ENCODE peak calls at places on chromosome 4, in six cellular contexts. H, K, T, I, G and P are unnamed samples.

GRCh38 chr4:128583753-128584712 is 225.5 kb upstream of the JADE1 start:
- DNase-seq in G (no peak), I (no peak), H (no peak), K (peak; percentile 73), T (no peak), P (no peak)

GRCh38 chr4:187251896-187252295 is 528.2 kb upstream of the FAT1 start:
- DNase-seq in H (peak; percentile 67), I (peak; percentile 18), T (no peak), G (no peak), K (no peak), P (no peak)

GRCh38 chr4:128379860-128380259 is 92.2 kb upstream of the PGRMC2 start:
- DNase-seq in T (peak; percentile 56), I (peak; percentile 49), H (peak; percentile 14), G (no peak), K (peak; percentile 66), P (peak; percentile 41)

GRCh38 chr4:15805583-15806517 is 27.7 kb downstream of the CD38 start:
- DNase-seq in H (peak; percentile 57), G (peak; percentile 47), I (peak; percentile 63), K (no peak), T (peak; percentile 28), P (no peak)

GRCh38 chr4:120769227-120769626 is 153.3 kb downstream of the PRDM5 start:
- DNase-seq in H (peak; percentile 92), G (no peak), T (no peak), I (peak; percentile 96), K (no peak), P (no peak)

GRCh38 chr4:111847256-111848108 is 297.8 kb upstream of the FAM241A start:
- DNase-seq in G (no peak), H (no peak), T (no peak), I (no peak), K (no peak), P (no peak)

GRCh38 chr4:158302076-158302866 is 92.0 kb downstream of the TMEM144 start:
- DNase-seq in K (no peak), H (peak; percentile 22), I (peak; percentile 80), T (no peak), G (no peak), P (no peak)

GRCh38 chr4:189507060-189507459 is 433.6 kb upstream of the FRG1 start:
- DNase-seq in I (no peak), T (no peak), K (no peak), H (no peak), G (no peak), P (no peak)

GRCh38 chr4:160493206-160493605 is 1390.3 kb downstream of the RAPGEF2 start:
- DNase-seq in H (no peak), K (no peak), G (no peak), I (no peak), T (no peak), P (no peak)

GRCh38 chr4:835148-836002 is 9.4 kb upstream of the CPLX1 start:
- DNase-seq in H (no peak), I (no peak), G (no peak), K (peak; percentile 79), T (no peak), P (no peak)

GRCh38 chr4:10554694-10555093 is 97.5 kb upstream of the ZNF518B start:
- DNase-seq in K (no peak), G (peak; percentile 69), T (peak; percentile 56), I (peak; percentile 59), H (peak; percentile 69), P (peak; percentile 37)

GRCh38 chr4:57157611-57158137 is 47.5 kb upstream of the IGFBP7 start:
- DNase-seq in T (no peak), K (no peak), I (no peak), H (no peak), G (no peak), P (no peak)

GRCh38 chr4:6331018-6331417 is 61.4 kb downstream of the WFS1 start:
- DNase-seq in G (no peak), H (no peak), T (peak; percentile 65), K (peak; percentile 23), I (peak; percentile 20), P (peak; percentile 55)

GRCh38 chr4:43471950-43472349 is 579.4 kb downstream of the GRXCR1 start:
- DNase-seq in K (no peak), T (no peak), H (no peak), G (no peak), I (no peak), P (no peak)
- TF ChIP-seq CTCF in K (no peak), T (no peak), H (peak; percentile 10), G (no peak), I (peak; percentile 18), P (no peak)

DNA sequence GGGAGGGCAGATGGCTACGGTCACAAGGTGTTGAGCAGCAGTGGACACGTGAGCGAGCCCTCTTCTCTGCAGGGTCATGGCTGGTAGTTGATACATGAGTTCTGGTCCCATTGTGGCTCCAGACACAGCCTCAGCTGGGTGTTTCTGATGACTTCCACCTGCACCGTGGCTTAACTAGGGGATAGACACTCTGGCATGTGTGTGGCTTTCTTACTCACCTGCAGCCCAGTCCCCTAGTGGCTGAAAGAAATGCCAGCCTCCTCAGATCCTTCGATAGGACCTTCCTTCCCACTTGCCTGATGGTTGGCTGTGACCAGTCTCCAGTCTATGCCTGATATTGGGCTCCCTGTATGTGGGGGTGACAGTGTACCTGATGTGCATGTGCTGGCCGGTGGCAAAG is 5.0 kb downstream of the GPR78 start:
- DNase-seq in I (no peak), K (peak; percentile 46), G (no peak), H (no peak), T (peak; percentile 34), P (no peak)
- TF ChIP-seq CTCF in I (no peak), K (no peak), G (peak; percentile 14), H (peak; percentile 24), T (no peak), P (no peak)

DNA sequence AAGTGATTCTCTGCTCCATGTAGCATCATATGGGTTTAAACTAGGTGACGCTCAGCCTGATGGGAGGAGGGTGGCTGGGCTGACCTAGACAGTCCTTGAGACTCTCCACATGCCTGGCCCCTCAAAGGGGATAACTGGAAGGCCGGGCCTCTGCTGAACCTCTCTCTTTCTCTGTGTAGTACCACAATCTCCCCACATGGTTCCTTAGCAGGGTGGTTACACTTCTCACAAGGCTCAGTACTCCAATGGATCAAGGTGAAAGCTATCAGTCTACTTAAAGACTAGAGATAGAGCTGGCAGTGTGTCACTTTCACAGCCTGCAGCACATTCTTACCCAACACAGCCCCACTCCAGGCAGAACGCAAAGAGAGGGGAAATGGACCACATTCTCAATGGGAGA is 80.4 kb downstream of the LDB2 start:
- DNase-seq in T (peak; percentile 41), G (no peak), H (no peak), I (no peak), K (no peak), P (no peak)
- TF ChIP-seq CTCF in T (no peak), G (no peak), H (no peak), I (no peak), K (no peak), P (no peak)

GRCh38 chr4:142565771-142566170 is 280.3 kb downstream of the INPP4B start:
- DNase-seq in H (no peak), K (no peak), I (no peak), T (no peak), G (no peak), P (no peak)

GRCh38 chr4:142566780-142567179 is 279.3 kb downstream of the INPP4B start:
- DNase-seq in K (no peak), T (no peak), G (no peak), I (no peak), H (no peak), P (no peak)

GRCh38 chr4:142567620-142568451 is 278.3 kb downstream of the INPP4B start:
- DNase-seq in T (no peak), H (no peak), I (peak; percentile 47), K (no peak), G (no peak), P (peak; percentile 6)

GRCh38 chr4:142566243-142566642 is 279.9 kb downstream of the INPP4B start:
- DNase-seq in K (no peak), H (no peak), G (no peak), I (no peak), T (no peak), P (no peak)

DNA sequence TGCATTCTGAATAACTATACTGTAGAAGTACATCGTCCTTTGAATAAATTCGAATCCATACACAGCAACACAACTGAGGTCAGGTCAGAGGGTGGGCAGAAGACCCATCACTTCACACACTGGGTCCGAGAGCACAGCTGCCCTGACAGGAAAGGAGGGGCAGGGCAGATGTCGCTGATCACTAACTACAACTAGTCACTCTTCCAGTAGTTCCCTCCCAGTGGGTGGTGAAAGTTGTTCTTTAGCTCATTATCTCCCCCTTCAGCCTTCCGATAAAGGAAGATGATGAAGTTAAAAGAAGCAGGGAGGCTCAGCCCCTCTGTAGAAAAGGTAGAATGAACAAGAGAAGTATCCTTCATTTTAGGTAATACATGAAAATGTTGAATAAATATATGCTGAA is 278.9 kb downstream of the INPP4B start:
- DNase-seq in K (no peak), I (no peak), T (peak; percentile 14), H (no peak), G (no peak), P (no peak)
- TF ChIP-seq CTCF in K (no peak), I (no peak), T (no peak), H (peak; percentile 21), G (no peak), P (no peak)

DNA sequence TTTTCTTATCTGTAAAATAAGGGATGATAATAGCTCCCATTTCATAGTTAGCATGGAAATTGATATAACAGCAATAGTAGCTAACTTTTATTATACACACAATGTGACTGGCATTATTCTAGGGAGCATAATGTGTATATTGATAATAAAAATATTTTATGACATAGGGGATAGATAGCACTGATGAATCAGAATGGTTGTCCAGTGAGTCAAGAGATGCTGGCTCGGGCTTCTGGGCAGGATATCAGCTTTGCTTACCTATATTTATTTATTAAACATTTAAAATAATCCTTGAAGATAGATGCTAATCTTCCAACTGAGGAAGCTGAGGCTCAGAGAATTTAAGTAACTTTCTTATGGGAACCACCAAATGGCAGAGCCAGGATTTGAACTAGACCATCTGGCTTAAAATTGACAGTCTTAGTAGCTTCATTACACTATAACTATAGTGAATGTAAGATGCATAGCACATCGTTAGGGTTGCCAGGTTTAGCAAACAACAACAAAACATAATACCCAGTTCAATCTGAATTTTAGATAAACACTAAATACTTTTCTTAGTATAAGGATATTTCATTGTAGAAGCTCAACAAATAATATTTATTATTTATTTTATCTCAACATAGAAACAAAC is 2.7 kb downstream of the AFP start:
- DNase-seq in H (peak; percentile 27), T (no peak), I (no peak), K (no peak), G (no peak), P (no peak)
- TF ChIP-seq CTCF in H (no peak), T (no peak), I (no peak), K (no peak), G (no peak), P (no peak)

DNA sequence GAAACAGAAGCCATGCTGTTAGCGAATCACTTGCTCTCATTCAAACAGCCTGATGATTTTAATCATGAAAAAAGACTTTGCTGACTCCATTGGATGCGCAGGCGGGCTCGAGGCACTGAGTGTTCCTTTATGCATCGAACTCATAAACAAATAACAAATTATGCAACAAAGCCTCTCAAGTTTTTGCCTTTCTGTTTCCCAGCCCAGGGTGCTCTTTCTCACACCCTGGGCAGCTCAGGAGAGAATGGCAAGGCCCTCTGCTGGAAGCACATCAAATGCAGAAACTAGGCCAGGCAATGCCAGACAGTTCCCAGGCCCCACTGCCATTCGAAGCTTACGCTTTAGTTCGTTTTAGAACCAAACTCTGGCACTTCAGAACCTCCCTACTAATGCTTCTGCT is 19.8 kb downstream of the ETNPPL start:
- DNase-seq in K (no peak), I (no peak), H (no peak), T (no peak), G (no peak), P (no peak)
- TF ChIP-seq CTCF in K (no peak), I (no peak), H (peak; percentile 24), T (no peak), G (no peak), P (no peak)

GRCh38 chr4:26462874-26463273 is 27.4 kb downstream of the CCKAR start:
- DNase-seq in H (no peak), G (no peak), K (no peak), T (no peak), I (peak; percentile 71), P (no peak)
- TF ChIP-seq CTCF in H (no peak), G (no peak), K (no peak), T (no peak), I (no peak), P (no peak)